ENCODE peak calls at places on chromosomes 7 and 10, in ten cellular contexts. Z, D, N, E, R, B, O, X, A and L are unnamed samples.

GRCh38 chr7:50367570-50367969 is 63.1 kb downstream of the IKZF1 start:
- DNase-seq in O (no peak), D (no peak), B (no peak), Z (no peak), N (no peak), R (no peak), A (no peak), E (no peak), X (no peak), L (no peak)

GRCh38 chr7:96167424-96167823 is 154.5 kb downstream of the SLC25A13 start:
- DNase-seq in X (no peak), O (no peak), Z (no peak), B (no peak), R (no peak), N (no peak), D (no peak), E (no peak), A (no peak), L (no peak)

GRCh38 chr10:71868192-71868697 is 17.2 kb upstream of the PSAP start:
- DNase-seq in R (no peak), D (peak; percentile 93), E (peak; percentile 86), B (peak; percentile 80), X (no peak), Z (peak; percentile 92), A (no peak), O (peak; percentile 72), N (peak; percentile 60), L (peak; percentile 43)

GRCh38 chr7:122746948-122747347 is 44.2 kb upstream of the RNF148 start:
- DNase-seq in O (no peak), B (no peak), R (no peak), Z (no peak), A (no peak), D (no peak), X (no peak), E (no peak), N (no peak), L (no peak)

GRCh38 chr7:50921114-50921513 is 138.4 kb upstream of the GRB10 start:
- DNase-seq in N (no peak), X (no peak), B (no peak), A (no peak), R (no peak), E (no peak), D (no peak), O (no peak), Z (peak; percentile 16), L (no peak)

GRCh38 chr7:129041142-129041928 is 13.6 kb downstream of the TNPO3 start:
- DNase-seq in E (no peak), Z (no peak), D (no peak), N (no peak), A (no peak), B (no peak), X (no peak), O (no peak), R (no peak), L (no peak)

GRCh38 chr7:108404509-108405435 is 51.5 kb downstream of the NRCAM start:
- DNase-seq in D (peak; percentile 65), X (no peak), R (no peak), B (no peak), O (no peak), Z (no peak), E (no peak), A (no peak), N (no peak), L (no peak)

GRCh38 chr7:17234398-17235021 is 63.9 kb upstream of the AHR start:
- DNase-seq in A (peak; percentile 43), R (no peak), Z (peak; percentile 85), N (no peak), D (peak; percentile 96), B (peak; percentile 87), O (no peak), E (no peak), X (peak; percentile 55), L (no peak)

DNA sequence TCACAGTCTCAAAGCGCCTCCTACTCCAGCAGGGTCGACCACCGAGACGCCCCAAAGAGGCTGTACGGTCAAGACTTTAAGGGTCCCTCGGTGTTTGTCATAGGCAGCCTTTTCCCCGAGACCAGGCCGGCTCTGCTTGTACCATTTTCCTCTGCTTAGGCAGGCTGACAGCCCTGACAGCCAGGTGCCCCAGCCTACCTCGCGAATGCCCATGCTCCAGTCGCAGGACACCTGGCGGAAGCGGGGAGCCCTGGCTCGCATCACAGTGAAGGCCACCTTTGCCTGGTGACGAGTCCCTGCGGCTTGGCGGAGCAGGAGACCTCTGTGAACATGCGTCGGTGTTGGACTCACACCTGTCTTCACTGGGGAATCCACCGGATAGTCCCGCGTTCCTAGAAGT is 30.7 kb upstream of the ZNF273 start:
- DNase-seq in O (no peak), E (no peak), Z (no peak), D (no peak), B (no peak), A (no peak), R (no peak), X (no peak), N (no peak), L (no peak)
- H3K9me3 ChIP-seq in O (no peaks in the 10 kb centered on the region), E (peaks cover 48% of the 10 kb centered on the region), Z (peaks cover 34% of the 10 kb centered on the region), D (no peaks in the 10 kb centered on the region), B (peaks cover 4% of the 10 kb centered on the region), A (no peaks in the 10 kb centered on the region), R (no peaks in the 10 kb centered on the region), X (peaks cover 70% of the 10 kb centered on the region), N (no peaks in the 10 kb centered on the region), L (peaks cover 58% of the 10 kb centered on the region)

DNA sequence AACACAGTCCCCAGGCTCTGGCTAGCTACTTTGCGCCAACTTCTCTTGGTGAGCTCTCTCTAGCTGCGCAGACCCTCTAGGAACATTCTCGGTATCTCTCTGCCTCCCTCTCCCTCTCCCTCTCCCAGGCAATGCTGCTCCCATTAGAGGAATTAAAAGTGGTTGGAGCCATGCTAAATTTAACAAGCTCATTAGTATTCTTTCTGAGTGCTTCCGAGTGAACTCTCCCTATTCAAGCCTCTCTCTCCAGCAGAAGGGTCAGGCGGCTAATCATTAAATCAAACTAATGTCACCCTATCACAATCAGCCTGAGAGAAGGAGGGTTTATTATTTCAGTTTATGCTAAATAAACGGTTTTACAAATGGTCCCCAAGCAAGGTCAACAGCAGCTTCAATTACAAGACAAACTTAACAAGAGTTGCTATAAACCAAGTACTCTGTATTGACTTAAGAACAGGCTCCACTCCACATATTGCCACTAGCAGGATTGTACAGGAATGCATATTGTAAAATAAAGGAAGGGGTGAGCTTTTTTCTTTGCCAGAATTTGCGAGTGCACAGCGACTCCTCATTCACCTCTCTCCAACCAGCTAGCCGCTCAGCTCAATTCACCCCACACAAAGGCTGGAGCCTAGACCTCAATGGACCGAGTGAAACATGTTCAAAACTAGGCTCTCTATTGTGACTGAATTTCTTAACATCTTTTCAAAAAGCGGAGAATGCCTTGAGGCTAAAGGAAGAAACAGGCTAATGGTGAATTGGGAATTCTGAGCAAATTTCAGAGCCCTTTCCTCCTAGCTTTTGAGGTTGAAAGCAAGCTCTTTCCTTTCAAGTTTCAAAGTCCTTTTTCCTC is 84.4 kb downstream of the GLI3 start:
- DNase-seq in X (no peak), N (no peak), E (no peak), A (no peak), O (no peak), B (no peak), R (no peak), Z (no peak), D (no peak), L (no peak)
- H3K27ac ChIP-seq in X (no peak overlapping the region), N (no peak overlapping the region), E (no peak overlapping the region), A (no peak overlapping the region), O (no peak overlapping the region), B (no peak overlapping the region), R (no peak overlapping the region), Z (no peak overlapping the region), D (no peak overlapping the region), L (no peak overlapping the region)

GRCh38 chr10:131553581-131553980 is 242.1 kb upstream of the TCERG1L start:
- DNase-seq in O (no peak), X (no peak), Z (no peak), B (no peak), A (no peak), N (no peak), R (no peak), E (no peak), D (no peak), L (no peak)

GRCh38 chr10:131556897-131557500 is 245.5 kb upstream of the TCERG1L start:
- DNase-seq in X (no peak), B (no peak), R (no peak), A (no peak), O (no peak), N (no peak), Z (no peak), D (no peak), E (no peak), L (no peak)

GRCh38 chr10:131554821-131555220 is 243.3 kb upstream of the TCERG1L start:
- DNase-seq in X (no peak), O (no peak), D (no peak), R (no peak), Z (no peak), E (no peak), B (no peak), A (no peak), N (no peak), L (no peak)

GRCh38 chr10:131555406-131555805 is 243.9 kb upstream of the TCERG1L start:
- DNase-seq in E (no peak), B (no peak), D (no peak), Z (no peak), A (no peak), O (no peak), N (peak; percentile 30), X (no peak), R (no peak), L (no peak)

GRCh38 chr10:131556061-131556896 is 244.8 kb upstream of the TCERG1L start:
- DNase-seq in O (no peak), N (peak; percentile 37), D (no peak), B (no peak), Z (no peak), A (no peak), X (no peak), E (no peak), R (no peak), L (no peak)
- TF ChIP-seq CTCF in O (no peak), N (no peak), D (no peak), B (no peak), Z (no peak), A (no peak), X (no peak), E (no peak), R (no peak), L (no peak)

GRCh38 chr7:158015403-158016116 is 572.1 kb downstream of the PTPRN2 start:
- DNase-seq in Z (no peak), E (peak; percentile 11), N (no peak), D (no peak), O (no peak), B (no peak), X (no peak), A (no peak), R (peak; percentile 15), L (no peak)

GRCh38 chr7:158013085-158013668 is 574.4 kb downstream of the PTPRN2 start:
- DNase-seq in A (no peak), N (peak; percentile 31), X (no peak), D (no peak), B (no peak), Z (no peak), O (no peak), E (peak; percentile 9), R (no peak), L (no peak)

GRCh38 chr7:158009886-158010285 is 577.7 kb downstream of the PTPRN2 start:
- DNase-seq in X (no peak), N (no peak), B (no peak), D (no peak), E (no peak), A (no peak), R (no peak), Z (no peak), O (no peak), L (no peak)

GRCh38 chr7:158010956-158011698 is 576.5 kb downstream of the PTPRN2 start:
- DNase-seq in B (no peak), O (no peak), N (no peak), A (no peak), E (no peak), D (no peak), Z (no peak), R (no peak), X (no peak), L (no peak)

DNA sequence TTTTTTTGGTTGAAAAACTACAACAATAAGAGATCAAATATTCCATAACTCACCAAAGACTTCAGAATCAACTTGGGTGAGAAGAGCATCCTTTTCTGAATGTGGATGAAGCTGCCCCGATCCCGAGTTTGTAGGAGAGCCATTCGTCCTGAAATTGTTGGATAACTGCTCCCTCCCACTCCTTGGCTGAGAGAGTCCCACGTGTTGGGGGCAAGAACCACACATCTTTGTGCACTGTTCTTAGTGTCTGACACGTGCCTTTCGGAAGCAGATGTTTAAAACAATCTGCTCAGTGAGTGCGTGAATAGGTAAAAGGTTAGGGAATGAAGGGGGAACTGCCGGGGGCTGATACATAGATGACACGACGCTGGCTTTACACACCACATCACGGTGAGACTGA is 575.7 kb downstream of the PTPRN2 start:
- DNase-seq in A (no peak), O (no peak), R (no peak), D (no peak), E (no peak), B (no peak), X (no peak), Z (no peak), N (no peak), L (no peak)
- H3K9me3 ChIP-seq in A (no peaks in the 10 kb centered on the region), O (no peaks in the 10 kb centered on the region), R (no peaks in the 10 kb centered on the region), D (no peaks in the 10 kb centered on the region), E (no peaks in the 10 kb centered on the region), B (no peaks in the 10 kb centered on the region), X (peaks cover 54% of the 10 kb centered on the region), Z (peaks cover 22% of the 10 kb centered on the region), N (no peaks in the 10 kb centered on the region), L (no peaks in the 10 kb centered on the region)